ENCODE peak calls at places on chromosome 21, in six cellular contexts. One of them, this sample, is unnamed.

GRCh38 chr21:28705616-28706015 is 287.1 kb downstream of the LTN1 start:
- DNase-seq in fibroblast of pulmonary artery: peak; percentile 54
- DNase-seq in HCT116: no peak
- DNase-seq in tibial artery: no peak
- DNase-seq in GM23248: peak; percentile 4
- DNase-seq in esophagus squamous epithelium: no peak
- DNase-seq in this sample: no peak

GRCh38 chr21:44094832-44095231 is 12.4 kb upstream of the PWP2 start:
- DNase-seq in fibroblast of pulmonary artery: no peak
- DNase-seq in HCT116: no peak
- DNase-seq in tibial artery: no peak
- DNase-seq in GM23248: no peak
- DNase-seq in esophagus squamous epithelium: no peak
- DNase-seq in this sample: no peak

GRCh38 chr21:42002421-42002958 is 7.7 kb downstream of the ZBTB21 start:
- DNase-seq in fibroblast of pulmonary artery: peak; percentile 68
- DNase-seq in HCT116: no peak
- DNase-seq in tibial artery: no peak
- DNase-seq in GM23248: peak; percentile 97
- DNase-seq in esophagus squamous epithelium: no peak
- DNase-seq in this sample: no peak

GRCh38 chr21:33643658-33644311 is 1.5 kb downstream of the ITSN1 start:
- DNase-seq in fibroblast of pulmonary artery: peak; percentile 33
- DNase-seq in HCT116: no peak
- DNase-seq in tibial artery: no peak
- DNase-seq in GM23248: peak; percentile 44
- DNase-seq in esophagus squamous epithelium: no peak
- DNase-seq in this sample: no peak

GRCh38 chr21:42988234-42988965 is 14.0 kb downstream of the PKNOX1 start:
- DNase-seq in fibroblast of pulmonary artery: peak; percentile 22
- DNase-seq in HCT116: no peak
- DNase-seq in tibial artery: no peak
- DNase-seq in GM23248: peak; percentile 73
- DNase-seq in esophagus squamous epithelium: no peak
- DNase-seq in this sample: no peak

GRCh38 chr21:31236528-31236927 is 107.5 kb downstream of the TIAM1 start:
- DNase-seq in fibroblast of pulmonary artery: no peak
- DNase-seq in HCT116: no peak
- DNase-seq in tibial artery: no peak
- DNase-seq in GM23248: peak; percentile 6
- DNase-seq in esophagus squamous epithelium: no peak
- DNase-seq in this sample: no peak

GRCh38 chr21:10521091-10521598 is at the start of gene TPTE:
- DNase-seq in fibroblast of pulmonary artery: no peak
- DNase-seq in HCT116: no peak
- DNase-seq in tibial artery: no peak
- DNase-seq in GM23248: no peak
- DNase-seq in esophagus squamous epithelium: no peak
- DNase-seq in this sample: no peak

GRCh38 chr21:46544824-46545223 is 60.1 kb downstream of the S100B start:
- DNase-seq in fibroblast of pulmonary artery: no peak
- DNase-seq in HCT116: no peak
- DNase-seq in tibial artery: no peak
- DNase-seq in GM23248: no peak
- DNase-seq in esophagus squamous epithelium: no peak
- DNase-seq in this sample: no peak

GRCh38 chr21:17044696-17045095 is 468.1 kb upstream of the CXADR start:
- DNase-seq in fibroblast of pulmonary artery: no peak
- DNase-seq in HCT116: no peak
- DNase-seq in tibial artery: no peak
- DNase-seq in GM23248: no peak
- DNase-seq in esophagus squamous epithelium: no peak
- DNase-seq in this sample: no peak

GRCh38 chr21:17427831-17428483 is 84.9 kb upstream of the CXADR start:
- DNase-seq in fibroblast of pulmonary artery: no peak
- DNase-seq in HCT116: no peak
- DNase-seq in tibial artery: no peak
- DNase-seq in GM23248: no peak
- DNase-seq in esophagus squamous epithelium: no peak
- DNase-seq in this sample: no peak

GRCh38 chr21:33370292-33370691 is 32.9 kb upstream of the IFNGR2 start:
- DNase-seq in fibroblast of pulmonary artery: no peak
- DNase-seq in HCT116: no peak
- DNase-seq in tibial artery: no peak
- DNase-seq in GM23248: no peak
- DNase-seq in esophagus squamous epithelium: no peak
- DNase-seq in this sample: no peak

GRCh38 chr21:42572906-42573495 is 59.3 kb downstream of the SLC37A1 start:
- DNase-seq in fibroblast of pulmonary artery: no peak
- DNase-seq in HCT116: no peak
- DNase-seq in tibial artery: peak; percentile 3
- DNase-seq in GM23248: no peak
- DNase-seq in esophagus squamous epithelium: no peak
- DNase-seq in this sample: no peak

GRCh38 chr21:42392731-42393442 is 3.0 kb downstream of the TMPRSS3 start:
- DNase-seq in fibroblast of pulmonary artery: no peak
- DNase-seq in HCT116: no peak
- DNase-seq in tibial artery: no peak
- DNase-seq in GM23248: no peak
- DNase-seq in esophagus squamous epithelium: no peak
- DNase-seq in this sample: no peak

GRCh38 chr21:42161957-42162681 is 56.8 kb upstream of the ABCG1 start:
- DNase-seq in fibroblast of pulmonary artery: no peak
- DNase-seq in HCT116: no peak
- DNase-seq in tibial artery: no peak
- DNase-seq in GM23248: no peak
- DNase-seq in esophagus squamous epithelium: no peak
- DNase-seq in this sample: no peak

GRCh38 chr21:28516996-28517592 is 475.6 kb downstream of the LTN1 start:
- DNase-seq in fibroblast of pulmonary artery: peak; percentile 57
- DNase-seq in HCT116: no peak
- DNase-seq in tibial artery: peak; percentile 28
- DNase-seq in GM23248: peak; percentile 10
- DNase-seq in esophagus squamous epithelium: peak; percentile 1
- DNase-seq in this sample: no peak

GRCh38 chr21:33266784-33267135 is 593 bp downstream of the IL10RB start:
- DNase-seq in fibroblast of pulmonary artery: no peak
- DNase-seq in HCT116: no peak
- DNase-seq in tibial artery: no peak
- DNase-seq in GM23248: peak; percentile 34
- DNase-seq in esophagus squamous epithelium: no peak
- DNase-seq in this sample: no peak

GRCh38 chr21:38803075-38803474 is 2.7 kb upstream of the ETS2 start:
- DNase-seq in fibroblast of pulmonary artery: no peak
- DNase-seq in HCT116: no peak
- DNase-seq in tibial artery: no peak
- DNase-seq in GM23248: no peak
- DNase-seq in esophagus squamous epithelium: no peak
- DNase-seq in this sample: no peak

GRCh38 chr21:42527489-42528158 is 14.0 kb downstream of the SLC37A1 start:
- DNase-seq in fibroblast of pulmonary artery: no peak
- DNase-seq in HCT116: no peak
- DNase-seq in tibial artery: no peak
- DNase-seq in GM23248: no peak
- DNase-seq in esophagus squamous epithelium: no peak
- DNase-seq in this sample: no peak

GRCh38 chr21:30831194-30831765 is 1.7 kb upstream of the KRTAP7-1 start:
- DNase-seq in fibroblast of pulmonary artery: peak; percentile 10
- DNase-seq in HCT116: peak; percentile 3
- DNase-seq in tibial artery: no peak
- DNase-seq in GM23248: peak; percentile 0
- DNase-seq in esophagus squamous epithelium: no peak
- DNase-seq in this sample: no peak

GRCh38 chr21:28138272-28138671 is 854.4 kb downstream of the LTN1 start:
- DNase-seq in fibroblast of pulmonary artery: peak; percentile 16
- DNase-seq in HCT116: no peak
- DNase-seq in tibial artery: no peak
- DNase-seq in GM23248: no peak
- DNase-seq in esophagus squamous epithelium: no peak
- DNase-seq in this sample: no peak

GRCh38 chr21:20802631-20803260 is 195.5 kb upstream of the NCAM2 start:
- DNase-seq in fibroblast of pulmonary artery: no peak
- DNase-seq in HCT116: no peak
- DNase-seq in tibial artery: no peak
- DNase-seq in GM23248: no peak
- DNase-seq in esophagus squamous epithelium: no peak
- DNase-seq in this sample: no peak

GRCh38 chr21:39452207-39452964 is 616 bp downstream of the SH3BGR start:
- DNase-seq in fibroblast of pulmonary artery: peak; percentile 80
- DNase-seq in HCT116: no peak
- DNase-seq in tibial artery: no peak
- DNase-seq in GM23248: peak; percentile 82
- DNase-seq in esophagus squamous epithelium: no peak
- DNase-seq in this sample: no peak

GRCh38 chr21:32534113-32534512 is 51.2 kb downstream of the TCP10L start:
- DNase-seq in fibroblast of pulmonary artery: no peak
- DNase-seq in HCT116: no peak
- DNase-seq in tibial artery: no peak
- DNase-seq in GM23248: no peak
- DNase-seq in esophagus squamous epithelium: no peak
- DNase-seq in this sample: no peak

GRCh38 chr21:32135401-32136363 is 143.2 kb downstream of the MIS18A start:
- DNase-seq in fibroblast of pulmonary artery: no peak
- DNase-seq in HCT116: no peak
- DNase-seq in tibial artery: no peak
- DNase-seq in GM23248: peak; percentile 72
- DNase-seq in esophagus squamous epithelium: no peak
- DNase-seq in this sample: no peak

GRCh38 chr21:29382029-29382654 is 83.4 kb downstream of the BACH1 start:
- DNase-seq in fibroblast of pulmonary artery: peak; percentile 39
- DNase-seq in HCT116: no peak
- DNase-seq in tibial artery: no peak
- DNase-seq in GM23248: peak; percentile 46
- DNase-seq in esophagus squamous epithelium: no peak
- DNase-seq in this sample: no peak

GRCh38 chr21:29669416-29669815 is 270.4 kb downstream of the GRIK1 start:
- DNase-seq in fibroblast of pulmonary artery: no peak
- DNase-seq in HCT116: no peak
- DNase-seq in tibial artery: no peak
- DNase-seq in GM23248: no peak
- DNase-seq in esophagus squamous epithelium: no peak
- DNase-seq in this sample: no peak

DNA sequence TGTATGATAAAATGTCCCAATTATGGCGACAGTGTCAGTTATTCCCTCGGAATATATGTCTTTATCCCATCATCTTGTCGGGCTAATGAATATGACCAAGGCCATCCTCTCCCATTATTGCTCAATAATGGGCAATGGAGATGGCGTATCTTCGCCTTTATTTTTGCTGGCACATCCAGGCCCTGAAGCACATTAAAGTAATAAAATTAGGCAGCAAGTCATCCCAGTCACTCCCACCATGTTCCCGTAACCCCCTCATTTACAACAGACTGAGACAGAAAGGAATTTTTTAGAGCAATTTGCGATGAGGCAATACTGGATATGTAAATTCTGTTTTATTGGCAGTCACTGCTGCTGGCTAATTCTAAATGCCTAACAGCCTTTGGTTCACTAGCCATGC is 35.3 kb downstream of the CLIC6 start:
- DNase-seq in fibroblast of pulmonary artery: peak; percentile 13
- DNase-seq in HCT116: no peak
- DNase-seq in tibial artery: peak; percentile 51
- DNase-seq in GM23248: peak; percentile 85
- DNase-seq in esophagus squamous epithelium: no peak
- DNase-seq in this sample: no peak
- H3K4me3 ChIP-seq in fibroblast of pulmonary artery: no peak overlapping the region
- H3K4me3 ChIP-seq in HCT116: no peak overlapping the region
- H3K4me3 ChIP-seq in tibial artery: no peak overlapping the region
- H3K4me3 ChIP-seq in GM23248: peak overlapping the region; percentile 41
- H3K4me3 ChIP-seq in esophagus squamous epithelium: no peak overlapping the region
- H3K4me3 ChIP-seq in this sample: no peak overlapping the region

DNA sequence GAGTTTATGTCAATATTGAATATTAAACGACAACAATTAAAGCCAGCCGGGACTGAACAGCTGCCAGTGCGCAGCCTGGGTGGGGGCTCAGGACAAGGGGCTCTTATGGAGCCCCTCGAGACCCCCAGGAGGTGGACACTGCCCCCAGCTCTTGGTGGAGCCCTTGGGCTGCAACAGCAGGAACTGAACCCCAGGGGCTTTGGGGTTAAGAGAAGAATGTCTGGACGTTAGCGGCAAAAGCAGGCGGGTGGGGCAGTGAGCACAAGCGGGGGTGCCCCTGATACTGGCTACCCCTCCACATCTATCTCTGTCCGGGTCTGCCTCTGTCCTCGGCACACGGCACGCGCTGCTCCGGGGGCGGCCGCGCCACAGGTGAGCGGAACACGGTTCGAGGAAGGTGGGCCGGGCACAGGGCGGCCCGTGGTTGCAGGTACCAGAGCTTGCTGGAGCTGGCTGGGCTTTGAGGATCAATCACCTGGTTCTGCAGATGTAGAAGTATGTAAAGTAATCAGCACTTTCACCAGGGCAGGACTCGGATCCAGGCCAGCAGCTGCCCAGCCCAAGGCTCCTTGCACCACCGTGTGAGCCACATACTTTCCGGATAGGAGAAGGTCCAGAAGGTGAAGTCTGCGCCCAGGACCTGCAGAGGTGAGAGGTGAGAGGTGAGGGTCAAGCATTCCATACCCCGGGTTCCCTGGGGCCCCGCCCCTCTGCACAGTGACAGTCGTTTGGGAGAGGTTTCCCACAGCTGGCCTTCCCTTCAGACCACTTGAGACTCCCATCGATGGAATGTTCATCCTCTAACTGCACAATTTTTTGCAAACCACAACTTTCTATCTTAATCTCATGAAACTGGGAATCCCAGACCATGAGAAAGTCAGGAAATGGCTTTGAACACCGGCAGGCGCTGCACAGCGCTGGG is 12.4 kb upstream of the POFUT2 start:
- DNase-seq in fibroblast of pulmonary artery: peak; percentile 81
- DNase-seq in HCT116: no peak
- DNase-seq in tibial artery: no peak
- DNase-seq in GM23248: no peak
- DNase-seq in esophagus squamous epithelium: no peak
- DNase-seq in this sample: no peak
- H3K4me3 ChIP-seq in fibroblast of pulmonary artery: no peak overlapping the region
- H3K4me3 ChIP-seq in HCT116: no peak overlapping the region
- H3K4me3 ChIP-seq in tibial artery: peak overlapping the region; percentile 3
- H3K4me3 ChIP-seq in GM23248: no peak overlapping the region
- H3K4me3 ChIP-seq in esophagus squamous epithelium: no peak overlapping the region
- H3K4me3 ChIP-seq in this sample: no peak overlapping the region

GRCh38 chr21:15729346-15729673 is 472 bp upstream of the USP25 start:
- DNase-seq in fibroblast of pulmonary artery: no peak
- DNase-seq in HCT116: no peak
- DNase-seq in tibial artery: no peak
- DNase-seq in GM23248: no peak
- DNase-seq in esophagus squamous epithelium: no peak
- DNase-seq in this sample: no peak
- H3K4me3 ChIP-seq in fibroblast of pulmonary artery: peak overlapping the region; percentile 90
- H3K4me3 ChIP-seq in HCT116: peak overlapping the region; percentile 76
- H3K4me3 ChIP-seq in tibial artery: peak overlapping the region; percentile 86
- H3K4me3 ChIP-seq in GM23248: peak overlapping the region; percentile 99
- H3K4me3 ChIP-seq in esophagus squamous epithelium: peak overlapping the region; percentile 72
- H3K4me3 ChIP-seq in this sample: peak overlapping the region; percentile 85

GRCh38 chr21:26965091-26965566 is 1.8 kb downstream of the ADAMTS5 start:
- DNase-seq in fibroblast of pulmonary artery: no peak
- DNase-seq in HCT116: no peak
- DNase-seq in tibial artery: no peak
- DNase-seq in GM23248: peak; percentile 27
- DNase-seq in esophagus squamous epithelium: no peak
- DNase-seq in this sample: no peak
- H3K4me3 ChIP-seq in fibroblast of pulmonary artery: no peak overlapping the region
- H3K4me3 ChIP-seq in HCT116: no peak overlapping the region
- H3K4me3 ChIP-seq in tibial artery: peak overlapping the region; percentile 75
- H3K4me3 ChIP-seq in GM23248: peak overlapping the region; percentile 81
- H3K4me3 ChIP-seq in esophagus squamous epithelium: peak overlapping the region; percentile 28
- H3K4me3 ChIP-seq in this sample: peak overlapping the region; percentile 69